ENCODE peak calls at places on chromosomes 6 and 20, in six cellular contexts. X is MCF 10A, T is tibial artery, I is T-cell, K is glutamatergic neuron, J is A549. W is an unnamed sample.

GRCh38 chr6:135451617-135452190 is 45.8 kb downstream of the AHI1 start:
- DNase-seq in X (peak), T (no peak), I (no peak), K (no peak), J (no peak), W (peak)

GRCh38 chr20:43749734-43750294 is 23.0 kb upstream of the GTSF1L start:
- DNase-seq in X (peak), T (peak), I (peak), K (peak), J (peak), W (peak)

GRCh38 chr20:49768204-49769124 is 44.2 kb upstream of the SLC9A8 start:
- DNase-seq in X (peak), T (peak), I (peak), K (no peak), J (peak), W (no peak)

GRCh38 chr20:63027425-63028389 is 20.9 kb upstream of the BHLHE23 start:
- DNase-seq in X (peak), T (no peak), I (no peak), K (peak), J (peak), W (peak)

GRCh38 chr20:14234666-14235295 is 102.6 kb downstream of the FLRT3 start:
- DNase-seq in X (peak), T (no peak), I (no peak), K (no peak), J (no peak), W (peak)

GRCh38 chr6:40171343-40171742 is 237.1 kb upstream of the MOCS1 start:
- DNase-seq in X (no peak), T (no peak), I (no peak), K (no peak), J (no peak), W (no peak)

GRCh38 chr20:50642288-50642803 is 49.0 kb downstream of the RIPOR3 start:
- DNase-seq in X (no peak), T (no peak), I (no peak), K (no peak), J (no peak), W (no peak)

GRCh38 chr6:104226798-104227444 is 632.8 kb downstream of the HACE1 start:
- DNase-seq in X (no peak), T (no peak), I (no peak), K (no peak), J (no peak), W (no peak)

GRCh38 chr20:22681591-22682248 is 97.3 kb upstream of the FOXA2 start:
- DNase-seq in X (no peak), T (no peak), I (no peak), K (no peak), J (no peak), W (no peak)

GRCh38 chr6:79277109-79277508 is 42.6 kb upstream of the HMGN3 start:
- DNase-seq in X (peak), T (no peak), I (no peak), K (no peak), J (no peak), W (no peak)

GRCh38 chr20:38674178-38675133 is 49.8 kb upstream of the SLC32A1 start:
- DNase-seq in X (no peak), T (no peak), I (peak), K (peak), J (no peak), W (peak)